ENCODE peak calls at places on chromosome 15, in six cellular contexts. Z is activated gamma-delta T cell treated with Interleukin-2 at 50 U/mL for 16 hours, U is ELR, L is HT1080, X is NCI-H2171 treated with DMSO at 0.1 percent for 48 hours, D is T-helper 1 cell. R is an unnamed sample.
A peak's percentile ranks its signal among the peaks of the same experiment; 100 is the strongest.

GRCh38 chr15:68042855-68043222 is 11.3 kb upstream of the PIAS1 start:
- DNase-seq in U (no peak), Z (no peak), D (no peak), X (no peak), L (no peak), R (no peak)

GRCh38 chr15:63372018-63372705 is 9.5 kb downstream of the CA12 start:
- DNase-seq in L (peak; percentile 96), D (no peak), X (peak; percentile 51), Z (no peak), U (peak; percentile 97), R (no peak)

GRCh38 chr15:39591141-39591895 is 10.4 kb downstream of the THBS1 start:
- DNase-seq in L (no peak), U (peak; percentile 7), Z (no peak), D (no peak), X (no peak), R (no peak)

GRCh38 chr15:83398591-83398990 is 48.5 kb upstream of the SH3GL3 start:
- DNase-seq in D (no peak), L (peak; percentile 59), X (no peak), Z (no peak), U (peak; percentile 75), R (no peak)

GRCh38 chr15:69926011-69926410 is 171.7 kb downstream of the TLE3 start:
- DNase-seq in D (no peak), X (no peak), U (peak; percentile 56), Z (no peak), L (peak; percentile 41), R (no peak)

GRCh38 chr15:98648654-98649537 is 557 bp downstream of the IGF1R start:
- DNase-seq in D (peak; percentile 8), X (peak; percentile 16), U (peak; percentile 55), Z (peak; percentile 20), L (peak; percentile 43), R (no peak)

GRCh38 chr15:56934269-56934668 is 15.8 kb downstream of the TCF12 start:
- DNase-seq in U (no peak), X (no peak), L (peak; percentile 31), Z (no peak), D (no peak), R (no peak)

GRCh38 chr15:65406402-65407000 is 16.2 kb downstream of the IGDCC4 start:
- DNase-seq in D (no peak), U (no peak), Z (no peak), L (no peak), X (no peak), R (no peak)

GRCh38 chr15:85782112-85782511 is 12.6 kb downstream of the KLHL25 start:
- DNase-seq in D (no peak), U (no peak), X (no peak), Z (no peak), L (no peak), R (no peak)

GRCh38 chr15:73601449-73602425 is 31.5 kb downstream of the NPTN start:
- DNase-seq in X (peak; percentile 89), D (no peak), U (peak; percentile 56), Z (no peak), L (peak; percentile 50), R (peak; percentile 46)

GRCh38 chr15:98713585-98714001 is 65.3 kb downstream of the IGF1R start:
- DNase-seq in Z (no peak), U (no peak), D (no peak), X (no peak), L (no peak), R (no peak)

GRCh38 chr15:90221251-90221900 is 12.4 kb downstream of the CIB1 start:
- DNase-seq in L (peak; percentile 68), Z (no peak), X (peak; percentile 60), U (peak; percentile 77), D (no peak), R (peak; percentile 68)

GRCh38 chr15:22931784-22932536 is 48.2 kb downstream of the CYFIP1 start:
- DNase-seq in Z (no peak), D (no peak), U (no peak), L (no peak), X (no peak), R (no peak)

GRCh38 chr15:29040367-29040745 is 154.6 kb downstream of the APBA2 start:
- DNase-seq in U (no peak), D (no peak), Z (no peak), X (no peak), L (no peak), R (no peak)